ENCODE peak calls at places on chromosomes 6 and 20, in five cellular contexts. X is activated CD8-positive, alpha-beta T cell treated with anti-CD3 and anti-CD28 coated beads, Interleukin-2, amount 10 ng/mL, durations not matched to agents 7 days and 5 days; E is A549; M is left cardiac atrium; V is T-helper 17 cell. T is an unnamed sample.

GRCh38 chr6:57310817-57311157 is 6.6 kb upstream of the PRIM2 start:
- ATAC-seq in X (no peak), E (no peak), V (no peak), M (no peak), T (no peak)

GRCh38 chr6:33490198-33490597 is 35.8 kb downstream of the ZBTB9 start:
- ATAC-seq in V (no peak), E (peak), X (no peak), M (no peak), T (peak)

GRCh38 chr6:116779569-116780164 is 14.1 kb upstream of the FAM162B start:
- ATAC-seq in V (no peak), E (peak), M (no peak), X (no peak), T (peak)

GRCh38 chr6:130105996-130106704 is 87.8 kb downstream of the L3MBTL3 start:
- ATAC-seq in E (no peak), X (no peak), V (no peak), M (no peak), T (no peak)

GRCh38 chr20:17580905-17581304 is 11.0 kb downstream of the DSTN start:
- ATAC-seq in M (no peak), X (no peak), V (no peak), E (peak), T (no peak)

GRCh38 chr20:59406446-59406845 is 106.0 kb downstream of the EDN3 start:
- ATAC-seq in M (no peak), E (no peak), X (no peak), V (no peak), T (no peak)

GRCh38 chr6:111601875-111602274 is 3.8 kb downstream of the TRAF3IP2 start:
- ATAC-seq in V (no peak), M (peak), X (no peak), E (no peak), T (peak)

GRCh38 chr6:151413372-151414145 is 22.2 kb upstream of the ZBTB2 start:
- ATAC-seq in E (no peak), X (peak), V (peak), M (no peak), T (no peak)

GRCh38 chr20:57414867-57415592 is 23.8 kb downstream of the RBM38 start:
- ATAC-seq in E (peak), V (no peak), X (no peak), M (no peak), T (no peak)

GRCh38 chr20:23325107-23325506 is 25.5 kb upstream of the NXT1 start:
- ATAC-seq in M (no peak), E (no peak), V (no peak), X (no peak), T (no peak)

GRCh38 chr6:74467533-74468215 is 738.2 kb downstream of the COL12A1 start:
- ATAC-seq in X (no peak), V (no peak), E (no peak), M (no peak), T (no peak)

GRCh38 chr6:6995328-6995727 is 112.4 kb upstream of the RREB1 start:
- ATAC-seq in E (no peak), X (no peak), V (no peak), M (no peak), T (no peak)

GRCh38 chr20:358891-359555 is 12.1 kb downstream of the NRSN2 start:
- ATAC-seq in E (no peak), V (no peak), M (peak), X (no peak), T (no peak)

T was measured in SK-N-SH treated with all-trans-retinoic acid at 6 μM for 48 hours.